ENCODE peak calls at places on chromosomes 7 and 10, in five cellular contexts. C is kidney, K is fibroblast of mammary gland, I is ovary, R is sigmoid colon. X is an unnamed sample.

GRCh38 chr7:14751461-14751860 is 151.1 kb downstream of the DGKB start:
- DNase-seq in I (no peak), R (no peak), C (no peak), K (no peak), X (peak; percentile 90)

GRCh38 chr10:30439931-30440330 is 5.9 kb downstream of the MAP3K8 start:
- DNase-seq in C (no peak), R (no peak), I (no peak), K (no peak), X (no peak)

GRCh38 chr10:130050721-130051120 is 59.9 kb downstream of the C10orf143 start:
- DNase-seq in K (no peak), C (no peak), I (no peak), R (no peak), X (no peak)

GRCh38 chr10:43061764-43062163 is 15.1 kb upstream of the RET start:
- DNase-seq in R (no peak), I (no peak), C (no peak), K (no peak), X (no peak)

GRCh38 chr10:96211775-96212174 is 59.6 kb downstream of the BLNK start:
- DNase-seq in C (no peak), K (no peak), I (no peak), R (no peak), X (no peak)

GRCh38 chr10:50540069-50540825 is 83.5 kb downstream of the SGMS1 start:
- DNase-seq in I (no peak), K (peak; percentile 45), R (no peak), C (no peak), X (no peak)

GRCh38 chr7:40763319-40764287 is 628.8 kb downstream of the SUGCT start:
- DNase-seq in R (no peak), K (peak; percentile 14), C (no peak), I (no peak), X (peak; percentile 32)

GRCh38 chr7:155533120-155533826 is 13.1 kb downstream of the CNPY1 start:
- DNase-seq in R (peak; percentile 61), C (peak; percentile 51), K (peak; percentile 1), I (no peak), X (peak; percentile 3)

GRCh38 chr7:25752967-25753791 is 398.8 kb upstream of the NFE2L3 start:
- DNase-seq in K (no peak), I (no peak), C (no peak), R (no peak), X (no peak)

GRCh38 chr10:71773221-71773971 is at the start of gene VSIR:
- DNase-seq in I (peak; percentile 90), K (peak; percentile 64), R (peak; percentile 96), C (peak; percentile 96), X (peak; percentile 78)

GRCh38 chr10:99372546-99373271 is 43.6 kb downstream of the CNNM1 start:
- DNase-seq in K (peak; percentile 73), I (peak; percentile 17), C (no peak), R (no peak), X (peak; percentile 52)

GRCh38 chr7:139777304-139777890 is 401 bp downstream of the HIPK2 start:
- DNase-seq in R (peak; percentile 67), K (no peak), I (peak; percentile 27), C (peak; percentile 84), X (no peak)

GRCh38 chr10:14063531-14064317 is 267.0 kb downstream of the FRMD4A start:
- DNase-seq in R (peak; percentile 69), K (peak; percentile 87), I (no peak), C (peak; percentile 73), X (peak; percentile 93)

GRCh38 chr7:149147072-149147729 is at the start of gene ZNF398:
- DNase-seq in C (peak; percentile 90), K (peak; percentile 70), I (peak; percentile 70), R (peak; percentile 77), X (peak; percentile 80)

GRCh38 chr7:123351506-123352225 is 151.9 kb upstream of the SLC13A1 start:
- DNase-seq in R (no peak), I (no peak), C (no peak), K (no peak), X (peak; percentile 11)

GRCh38 chr7:16114071-16114470 is 307.3 kb downstream of the CRPPA start:
- DNase-seq in C (no peak), K (no peak), R (no peak), I (no peak), X (no peak)

GRCh38 chr7:48063985-48064384 is 25.1 kb upstream of the UPP1 start:
- DNase-seq in I (no peak), K (no peak), C (no peak), R (no peak), X (no peak)

GRCh38 chr10:98269435-98269912 is 1.5 kb upstream of the LOXL4 start:
- DNase-seq in C (peak; percentile 95), I (peak; percentile 78), R (peak; percentile 89), K (peak; percentile 71), X (peak; percentile 84)

GRCh38 chr7:124764847-124765400 is 668 bp downstream of the GPR37 start:
- DNase-seq in C (peak; percentile 79), I (no peak), K (no peak), R (no peak), X (no peak)

GRCh38 chr10:132991706-132992432 is 49.5 kb upstream of the CFAP46 start:
- DNase-seq in C (peak; percentile 20), R (no peak), I (no peak), K (no peak), X (no peak)

GRCh38 chr7:36032362-36032818 is 120.7 kb upstream of the EEPD1 start:
- DNase-seq in C (no peak), R (no peak), I (no peak), K (no peak), X (no peak)

GRCh38 chr10:5461914-5462840 is 37.2 kb downstream of the CALML5 start:
- DNase-seq in I (no peak), C (no peak), R (no peak), K (no peak), X (peak; percentile 23)

GRCh38 chr10:49601857-49602256 is 8.3 kb upstream of the SLC18A3 start:
- DNase-seq in K (peak; percentile 36), I (no peak), R (no peak), C (no peak), X (peak; percentile 34)

GRCh38 chr10:32072025-32072787 is 16.0 kb upstream of the KIF5B start:
- DNase-seq in C (no peak), I (no peak), R (no peak), K (no peak), X (no peak)

GRCh38 chr7:100465702-100466311 is 1.7 kb upstream of the SPACDR start:
- DNase-seq in K (peak; percentile 70), R (peak; percentile 92), C (peak; percentile 93), I (peak; percentile 78), X (peak; percentile 79)

GRCh38 chr10:93481931-93482834 is at the start of gene MYOF:
- DNase-seq in R (peak; percentile 88), K (peak; percentile 90), C (peak; percentile 83), I (peak; percentile 66), X (peak; percentile 91)

GRCh38 chr7:17299477-17299991 is 1.1 kb downstream of the AHR start:
- DNase-seq in R (no peak), I (no peak), C (no peak), K (no peak), X (peak; percentile 58)

GRCh38 chr7:129375221-129375938 is 58.9 kb upstream of the STRIP2 start:
- DNase-seq in R (no peak), C (no peak), K (no peak), I (no peak), X (no peak)

GRCh38 chr7:129373651-129374428 is 60.4 kb upstream of the STRIP2 start:
- DNase-seq in I (no peak), K (no peak), C (no peak), R (no peak), X (no peak)

GRCh38 chr7:129376076-129376777 is 58.0 kb upstream of the STRIP2 start:
- DNase-seq in I (no peak), C (no peak), K (peak; percentile 38), R (no peak), X (peak; percentile 26)

GRCh38 chr7:129381710-129382484 is 52.3 kb upstream of the STRIP2 start:
- DNase-seq in I (no peak), C (no peak), K (no peak), R (no peak), X (no peak)

DNA sequence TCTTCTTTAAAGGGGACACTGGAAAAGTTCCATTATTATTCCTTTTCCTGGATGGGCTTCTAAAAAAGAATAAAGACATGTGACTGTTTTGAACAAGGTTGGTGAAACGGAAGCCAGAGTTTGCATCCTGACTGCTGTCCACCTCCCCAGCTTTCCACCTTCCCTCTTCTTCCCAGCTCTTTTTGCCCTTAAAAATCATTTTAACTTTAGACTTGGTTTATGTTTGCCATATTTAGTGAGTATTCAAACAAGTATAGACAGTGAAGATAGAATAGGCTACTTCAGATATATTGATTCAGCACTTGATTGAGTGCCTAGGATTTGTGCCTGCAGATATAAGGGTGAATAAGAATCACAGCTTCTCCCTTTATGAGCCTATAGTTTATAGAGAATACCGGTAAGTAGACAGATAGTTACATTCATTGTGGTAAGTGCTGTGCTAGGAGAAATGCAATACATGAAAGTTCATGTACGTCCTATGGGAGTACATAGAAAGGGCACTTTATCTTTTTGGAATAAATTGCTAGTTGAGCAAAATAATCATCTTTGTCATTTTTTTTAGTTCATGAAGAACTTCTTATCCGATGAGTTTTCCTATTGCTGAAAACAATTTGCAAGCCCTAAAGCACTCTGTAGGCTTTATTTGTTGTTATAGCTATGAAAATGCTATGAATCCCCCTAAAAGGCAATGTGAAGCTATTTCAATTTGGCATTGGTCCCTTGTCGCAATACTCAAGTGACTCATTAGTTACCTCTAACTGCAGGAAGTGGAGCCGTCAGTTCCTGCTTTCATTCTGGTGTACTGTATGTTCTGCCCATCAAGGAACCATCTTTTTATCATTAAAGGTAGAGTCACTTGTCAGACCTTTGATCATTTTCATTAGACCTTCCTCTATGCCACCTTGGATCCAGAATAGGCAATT is 57.2 kb upstream of the STRIP2 start:
- DNase-seq in K (peak; percentile 55), C (no peak), I (no peak), R (no peak), X (peak; percentile 70)
- TF ChIP-seq CTCF in K (no peak), C (no peak), I (no peak), R (no peak), X (no peak)

GRCh38 chr7:132577206-132578049 is 1.2 kb upstream of the PLXNA4 start:
- DNase-seq in I (peak; percentile 76), K (peak; percentile 43), R (peak; percentile 88), C (peak; percentile 93), X (peak; percentile 80)

GRCh38 chr7:132578050-132578370 is 1.7 kb upstream of the PLXNA4 start:
- DNase-seq in C (no peak), K (no peak), R (no peak), I (no peak), X (no peak)

GRCh38 chr7:132575336-132575986 is 809 bp downstream of the PLXNA4 start:
- DNase-seq in I (peak; percentile 48), K (peak; percentile 29), C (peak; percentile 84), R (peak; percentile 80), X (peak; percentile 64)

GRCh38 chr7:132576723-132577089 is 436 bp upstream of the PLXNA4 start:
- DNase-seq in C (no peak), K (no peak), I (no peak), R (no peak), X (no peak)

GRCh38 chr7:132575987-132576722 is at the start of gene PLXNA4:
- DNase-seq in C (peak; percentile 73), I (peak; percentile 23), R (peak; percentile 65), K (no peak), X (peak; percentile 14)
- H3K4me3 ChIP-seq in C (peak within 1 kb of the TSS; percentile 46), I (peak within 1 kb of the TSS; percentile 55), R (peak within 1 kb of the TSS; percentile 58), K (no peak within 1 kb of the TSS), X (peak within 1 kb of the TSS; percentile 57)

GRCh38 chr10:104614245-104614831 is 26.8 kb upstream of the SORCS3 start:
- DNase-seq in C (no peak), I (no peak), R (no peak), K (peak; percentile 38), X (peak; percentile 30)
- TF ChIP-seq CTCF in C (peak; percentile 19), I (no peak), R (no peak), K (peak; percentile 67), X (peak; percentile 54)

DNA sequence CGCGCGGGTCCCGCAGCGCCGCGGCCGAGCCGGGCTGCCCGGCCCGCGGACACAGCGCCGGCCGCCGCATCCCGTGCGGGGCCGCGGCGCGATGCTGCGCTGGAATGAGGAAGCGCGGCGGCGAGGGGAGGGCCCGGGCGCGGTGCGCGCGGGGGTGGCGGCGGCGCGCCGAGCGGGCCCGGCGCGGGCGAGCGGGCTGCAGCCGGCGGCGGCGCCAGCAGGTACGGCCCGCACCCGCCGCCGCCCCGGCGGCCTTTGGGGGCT is 690 bp upstream of the IKZF1 start:
- DNase-seq in K (no peak), C (no peak), R (no peak), I (no peak), X (no peak)
- H3K4me3 ChIP-seq in K (no peak overlapping the region), C (no peak overlapping the region), R (peak overlapping the region; percentile 47), I (no peak overlapping the region), X (no peak overlapping the region)